ENCODE peak calls at places on chromosome 6, in five cellular contexts. R, M, G, Y and I are unnamed samples.

GRCh38 chr6:1821188-1822183 is 211.8 kb downstream of the FOXC1 start:
- DNase-seq in R (no peak), M (no peak), G (no peak), Y (peak; percentile 40), I (no peak)

GRCh38 chr6:109347779-109348178 is 34.5 kb downstream of the CD164 start:
- DNase-seq in R (no peak), M (no peak), G (no peak), Y (no peak), I (no peak)

GRCh38 chr6:159168536-159169192 is 536 bp upstream of the FNDC1 start:
- DNase-seq in R (no peak), M (peak; percentile 64), G (peak; percentile 92), Y (peak; percentile 36), I (no peak)

GRCh38 chr6:12296255-12296573 is 6.1 kb downstream of the EDN1 start:
- DNase-seq in R (peak; percentile 75), M (no peak), G (no peak), Y (peak; percentile 84), I (no peak)

GRCh38 chr6:157173756-157174155 is 149.6 kb downstream of the TMEM242 start:
- DNase-seq in R (no peak), M (no peak), G (no peak), Y (no peak), I (no peak)

GRCh38 chr6:170416959-170417606 is 110.5 kb downstream of the FAM120B start:
- DNase-seq in R (no peak), M (no peak), G (peak; percentile 20), Y (no peak), I (no peak)

GRCh38 chr6:159107451-159108260 is 61.5 kb upstream of the FNDC1 start:
- DNase-seq in R (no peak), M (no peak), G (peak; percentile 44), Y (no peak), I (peak; percentile 87)

GRCh38 chr6:85660181-85660611 is 17.5 kb upstream of the SYNCRIP start:
- DNase-seq in R (peak; percentile 91), M (no peak), G (no peak), Y (peak; percentile 98), I (no peak)

GRCh38 chr6:57324538-57324937 is 7.1 kb downstream of the PRIM2 start:
- DNase-seq in R (no peak), M (no peak), G (no peak), Y (no peak), I (no peak)

GRCh38 chr6:14921170-14921569 is 324.7 kb upstream of the JARID2 start:
- DNase-seq in R (no peak), M (no peak), G (peak; percentile 57), Y (peak; percentile 67), I (no peak)

GRCh38 chr6:90890681-90891337 is 303.9 kb upstream of the MAP3K7 start:
- DNase-seq in R (no peak), M (no peak), G (peak; percentile 69), Y (peak; percentile 2), I (no peak)

GRCh38 chr6:107458687-107459282 is 579 bp downstream of the PDSS2 start:
- DNase-seq in R (peak; percentile 37), M (no peak), G (no peak), Y (peak; percentile 25), I (peak; percentile 52)

GRCh38 chr6:43088654-43089056 is 12.5 kb downstream of the PTK7 start:
- DNase-seq in R (peak; percentile 95), M (no peak), G (peak; percentile 66), Y (peak; percentile 48), I (no peak)
- H3K27ac ChIP-seq in R (peak overlapping the region; percentile 74), M (no peak overlapping the region), G (no peak overlapping the region), Y (peak overlapping the region; percentile 4), I (no peak overlapping the region)

GRCh38 chr6:148367418-148368024 is 24.9 kb downstream of the SASH1 start:
- DNase-seq in R (peak; percentile 42), M (no peak), G (no peak), Y (no peak), I (peak; percentile 54)

GRCh38 chr6:148364056-148364844 is 21.6 kb downstream of the SASH1 start:
- DNase-seq in R (no peak), M (no peak), G (no peak), Y (peak; percentile 67), I (no peak)

GRCh38 chr6:148359228-148359627 is 16.6 kb downstream of the SASH1 start:
- DNase-seq in R (no peak), M (no peak), G (no peak), Y (no peak), I (no peak)

GRCh38 chr6:148370171-148370570 is 27.5 kb downstream of the SASH1 start:
- DNase-seq in R (no peak), M (no peak), G (no peak), Y (no peak), I (no peak)

DNA sequence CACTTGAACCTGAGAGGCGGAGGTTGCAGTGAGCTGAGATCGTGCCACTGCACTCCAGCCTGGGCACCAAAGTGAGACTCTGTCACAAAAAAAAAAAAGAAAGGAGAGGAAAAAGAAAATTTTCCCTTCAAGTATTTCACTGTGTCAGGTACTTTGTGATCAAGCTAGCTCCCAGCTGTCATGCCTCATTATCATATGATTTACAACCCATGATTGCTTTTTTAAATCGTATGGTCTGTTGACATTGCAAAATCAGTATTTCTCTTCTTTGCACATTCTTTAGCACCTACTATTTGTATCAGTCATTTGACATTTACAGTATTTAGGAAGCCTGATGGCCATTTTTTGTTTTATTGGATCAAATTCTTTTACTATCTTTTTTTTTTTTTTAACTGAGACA is 22.4 kb downstream of the SASH1 start:
- DNase-seq in R (no peak), M (no peak), G (no peak), Y (no peak), I (no peak)
- H3K9ac ChIP-seq in R (no peak overlapping the region), M (no peak overlapping the region), G (no peak overlapping the region), Y (no peak overlapping the region), I (no peak overlapping the region)

GRCh38 chr6:166691199-166691598 is 64.1 kb upstream of the RPS6KA2 start:
- DNase-seq in R (peak; percentile 60), M (no peak), G (no peak), Y (peak; percentile 75), I (no peak)
- H3K27ac ChIP-seq in R (no peak overlapping the region), M (no peak overlapping the region), G (no peak overlapping the region), Y (peak overlapping the region; percentile 13), I (no peak overlapping the region)

GRCh38 chr6:42451595-42452170 is at the start of gene TRERF1:
- DNase-seq in R (peak; percentile 63), M (peak; percentile 83), G (peak; percentile 91), Y (peak; percentile 64), I (peak; percentile 79)
- H3K9ac ChIP-seq in R (peak within 1 kb of the TSS; percentile 75), M (peak within 1 kb of the TSS; percentile 100), G (peak within 1 kb of the TSS; percentile 67), Y (peak within 1 kb of the TSS; percentile 87), I (peak within 1 kb of the TSS; percentile 77)

GRCh38 chr6:155224031-155224451 is 39.8 kb upstream of the CLDN20 start:
- DNase-seq in R (peak; percentile 97), M (no peak), G (no peak), Y (peak; percentile 92), I (no peak)

GRCh38 chr6:155224618-155225017 is 39.2 kb upstream of the CLDN20 start:
- DNase-seq in R (peak; percentile 43), M (no peak), G (no peak), Y (no peak), I (no peak)

GRCh38 chr6:155227076-155227475 is 36.7 kb upstream of the CLDN20 start:
- DNase-seq in R (no peak), M (no peak), G (no peak), Y (peak; percentile 39), I (no peak)

GRCh38 chr6:155234167-155234566 is 29.6 kb upstream of the CLDN20 start:
- DNase-seq in R (no peak), M (no peak), G (no peak), Y (no peak), I (no peak)

GRCh38 chr6:155228549-155229166 is 35.2 kb upstream of the CLDN20 start:
- DNase-seq in R (no peak), M (no peak), G (no peak), Y (peak; percentile 68), I (no peak)
- H3K27ac ChIP-seq in R (no peak overlapping the region), M (no peak overlapping the region), G (no peak overlapping the region), Y (no peak overlapping the region), I (no peak overlapping the region)